ENCODE peak calls at places on chromosomes 2 and 18, in six cellular contexts. One of them, this sample, is unnamed.

GRCh38 chr2:37472959-37473358 is 128.5 kb downstream of the QPCT start:
- DNase-seq in uterus: no peak
- DNase-seq in neural progenitor cell: no peak
- DNase-seq in adrenal gland: no peak
- DNase-seq in pancreas: no peak
- DNase-seq in H9: no peak
- DNase-seq in this sample: peak; percentile 83

GRCh38 chr2:238314576-238314975 is 5.7 kb upstream of the TRAF3IP1 start:
- DNase-seq in adrenal gland: no peak
- DNase-seq in pancreas: no peak
- DNase-seq in H9: no peak
- DNase-seq in uterus: no peak
- DNase-seq in neural progenitor cell: no peak
- DNase-seq in this sample: no peak

GRCh38 chr2:207479198-207479785 is 50.5 kb upstream of the CREB1 start:
- DNase-seq in neural progenitor cell: no peak
- DNase-seq in uterus: no peak
- DNase-seq in H9: no peak
- DNase-seq in adrenal gland: no peak
- DNase-seq in pancreas: no peak
- DNase-seq in this sample: no peak

GRCh38 chr2:220310326-220310936 is 683.0 kb downstream of the SLC4A3 start:
- DNase-seq in uterus: no peak
- DNase-seq in H9: no peak
- DNase-seq in adrenal gland: no peak
- DNase-seq in pancreas: no peak
- DNase-seq in neural progenitor cell: no peak
- DNase-seq in this sample: no peak

GRCh38 chr2:237298323-237299118 is 115.4 kb downstream of the COL6A3 start:
- DNase-seq in H9: no peak
- DNase-seq in uterus: peak; percentile 85
- DNase-seq in adrenal gland: no peak
- DNase-seq in pancreas: no peak
- DNase-seq in neural progenitor cell: no peak
- DNase-seq in this sample: no peak

GRCh38 chr2:240423788-240424191 is 11.7 kb upstream of the GPC1 start:
- DNase-seq in uterus: no peak
- DNase-seq in neural progenitor cell: no peak
- DNase-seq in pancreas: peak; percentile 46
- DNase-seq in adrenal gland: peak; percentile 17
- DNase-seq in H9: peak; percentile 13
- DNase-seq in this sample: no peak

GRCh38 chr2:121210691-121211090 is 74.3 kb downstream of the TFCP2L1 start:
- DNase-seq in uterus: no peak
- DNase-seq in H9: no peak
- DNase-seq in adrenal gland: no peak
- DNase-seq in pancreas: peak; percentile 79
- DNase-seq in neural progenitor cell: no peak
- DNase-seq in this sample: no peak

GRCh38 chr2:39736593-39736992 is 42.5 kb downstream of the THUMPD2 start:
- DNase-seq in H9: no peak
- DNase-seq in neural progenitor cell: no peak
- DNase-seq in uterus: no peak
- DNase-seq in adrenal gland: no peak
- DNase-seq in pancreas: no peak
- DNase-seq in this sample: peak; percentile 84

GRCh38 chr2:73730810-73731209 is 6.3 kb downstream of the TPRKB start:
- DNase-seq in adrenal gland: no peak
- DNase-seq in uterus: peak; percentile 40
- DNase-seq in H9: no peak
- DNase-seq in neural progenitor cell: no peak
- DNase-seq in pancreas: no peak
- DNase-seq in this sample: no peak

GRCh38 chr18:478679-479078 is 21.8 kb downstream of the COLEC12 start:
- DNase-seq in pancreas: no peak
- DNase-seq in adrenal gland: no peak
- DNase-seq in H9: no peak
- DNase-seq in uterus: no peak
- DNase-seq in neural progenitor cell: no peak
- DNase-seq in this sample: no peak

GRCh38 chr2:189425676-189426075 is 15.6 kb upstream of the WDR75 start:
- DNase-seq in pancreas: no peak
- DNase-seq in neural progenitor cell: no peak
- DNase-seq in H9: no peak
- DNase-seq in uterus: no peak
- DNase-seq in adrenal gland: no peak
- DNase-seq in this sample: no peak

GRCh38 chr18:79949571-79950439 is 1.6 kb downstream of the SLC66A2 start:
- DNase-seq in uterus: no peak
- DNase-seq in pancreas: no peak
- DNase-seq in neural progenitor cell: no peak
- DNase-seq in adrenal gland: no peak
- DNase-seq in H9: peak; percentile 4
- DNase-seq in this sample: no peak

GRCh38 chr2:10359731-10360329 is 57.1 kb downstream of the HPCAL1 start:
- DNase-seq in neural progenitor cell: no peak
- DNase-seq in uterus: no peak
- DNase-seq in pancreas: no peak
- DNase-seq in adrenal gland: no peak
- DNase-seq in H9: no peak
- DNase-seq in this sample: no peak

GRCh38 chr2:10362096-10362897 is 59.6 kb downstream of the HPCAL1 start:
- DNase-seq in pancreas: no peak
- DNase-seq in adrenal gland: no peak
- DNase-seq in H9: no peak
- DNase-seq in neural progenitor cell: no peak
- DNase-seq in uterus: no peak
- DNase-seq in this sample: no peak

GRCh38 chr2:10362898-10363195 is 60.1 kb downstream of the HPCAL1 start:
- DNase-seq in uterus: no peak
- DNase-seq in pancreas: no peak
- DNase-seq in neural progenitor cell: no peak
- DNase-seq in H9: no peak
- DNase-seq in adrenal gland: no peak
- DNase-seq in this sample: no peak

GRCh38 chr2:10360460-10361219 is 57.9 kb downstream of the HPCAL1 start:
- DNase-seq in H9: no peak
- DNase-seq in uterus: no peak
- DNase-seq in neural progenitor cell: no peak
- DNase-seq in adrenal gland: no peak
- DNase-seq in pancreas: no peak
- DNase-seq in this sample: no peak

DNA sequence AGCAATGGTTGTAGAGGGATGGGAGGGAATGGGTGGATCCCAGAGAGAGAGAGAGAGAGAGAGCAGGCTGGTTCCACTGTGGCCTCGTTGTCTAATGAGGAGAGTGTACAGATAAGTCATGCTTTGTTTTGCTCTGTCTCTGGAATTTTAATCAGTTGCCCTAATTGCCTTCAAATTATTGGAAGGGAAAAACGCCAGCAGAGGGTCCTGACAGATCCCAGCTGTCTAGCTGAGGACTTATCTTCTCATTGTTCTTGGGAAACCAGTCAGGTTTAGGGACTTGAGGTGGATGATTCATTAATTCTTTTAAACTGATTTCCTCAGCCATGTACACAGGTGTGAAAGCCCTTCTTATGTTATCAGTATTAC is 58.5 kb downstream of the HPCAL1 start:
- DNase-seq in H9: no peak
- DNase-seq in adrenal gland: no peak
- DNase-seq in pancreas: no peak
- DNase-seq in uterus: no peak
- DNase-seq in neural progenitor cell: peak; percentile 52
- DNase-seq in this sample: no peak
- H3K4me1 ChIP-seq in H9: no peaks in the 10 kb centered on the region
- H3K4me1 ChIP-seq in adrenal gland: peaks cover 4% of the 10 kb centered on the region
- H3K4me1 ChIP-seq in pancreas: peaks cover 45% of the 10 kb centered on the region
- H3K4me1 ChIP-seq in uterus: peaks cover 5% of the 10 kb centered on the region
- H3K4me1 ChIP-seq in neural progenitor cell: peaks cover 14% of the 10 kb centered on the region
- H3K4me1 ChIP-seq in this sample: no peaks in the 10 kb centered on the region

GRCh38 chr2:46859482-46859881 is 56.1 kb downstream of the MCFD2 start:
- DNase-seq in uterus: no peak
- DNase-seq in H9: no peak
- DNase-seq in pancreas: no peak
- DNase-seq in adrenal gland: no peak
- DNase-seq in neural progenitor cell: no peak
- DNase-seq in this sample: no peak

GRCh38 chr2:46856336-46856735 is 59.3 kb downstream of the MCFD2 start:
- DNase-seq in neural progenitor cell: no peak
- DNase-seq in H9: no peak
- DNase-seq in uterus: no peak
- DNase-seq in adrenal gland: no peak
- DNase-seq in pancreas: no peak
- DNase-seq in this sample: no peak

GRCh38 chr2:46855805-46856204 is 59.8 kb downstream of the MCFD2 start:
- DNase-seq in H9: no peak
- DNase-seq in adrenal gland: no peak
- DNase-seq in pancreas: no peak
- DNase-seq in uterus: no peak
- DNase-seq in neural progenitor cell: no peak
- DNase-seq in this sample: no peak

GRCh38 chr2:46858697-46859080 is 56.9 kb downstream of the MCFD2 start:
- DNase-seq in uterus: peak; percentile 83
- DNase-seq in neural progenitor cell: no peak
- DNase-seq in pancreas: no peak
- DNase-seq in H9: no peak
- DNase-seq in adrenal gland: no peak
- DNase-seq in this sample: no peak

DNA sequence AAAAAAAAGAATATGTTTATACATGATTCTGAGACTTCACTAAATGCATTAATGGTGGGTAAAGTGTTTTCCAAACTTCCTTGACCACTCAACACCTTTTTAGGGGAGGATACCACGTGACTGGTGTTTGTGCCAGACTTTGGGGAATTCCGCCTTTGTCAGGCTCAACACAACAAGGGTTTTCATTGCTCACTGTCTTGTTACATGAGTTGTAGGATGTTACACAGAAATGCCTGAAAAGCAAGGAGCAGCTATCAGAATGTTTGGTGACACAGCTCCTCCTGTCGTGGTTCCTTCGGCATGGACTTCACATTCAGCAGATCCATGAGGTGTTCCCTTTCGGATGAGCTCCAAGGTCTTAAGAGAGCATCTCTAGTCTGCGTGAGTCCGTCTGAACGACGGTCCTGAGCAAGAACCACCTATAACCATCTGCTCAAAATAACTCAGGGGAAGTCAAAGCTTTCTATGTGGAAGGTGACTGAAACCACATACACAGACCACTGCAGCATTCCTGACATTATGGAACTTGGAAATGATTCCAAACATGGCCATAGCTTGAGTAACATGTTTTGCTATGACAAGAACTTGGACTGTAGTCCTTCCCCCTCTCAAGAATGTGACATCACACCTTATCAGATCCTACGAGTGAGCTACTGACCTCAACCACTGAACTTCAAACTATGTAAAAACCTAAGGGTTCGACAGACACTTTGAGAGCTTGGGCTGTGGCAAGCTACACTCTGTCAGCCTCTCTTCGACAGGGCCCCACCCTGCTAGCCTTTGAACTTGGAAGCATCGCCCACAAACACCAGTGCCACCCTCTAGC is 57.5 kb downstream of the MCFD2 start:
- DNase-seq in neural progenitor cell: no peak
- DNase-seq in H9: no peak
- DNase-seq in adrenal gland: no peak
- DNase-seq in uterus: no peak
- DNase-seq in pancreas: no peak
- DNase-seq in this sample: peak; percentile 81
- H3K4me1 ChIP-seq in neural progenitor cell: no peaks in the 10 kb centered on the region
- H3K4me1 ChIP-seq in H9: no peaks in the 10 kb centered on the region
- H3K4me1 ChIP-seq in adrenal gland: peaks cover 7% of the 10 kb centered on the region
- H3K4me1 ChIP-seq in uterus: peaks cover 21% of the 10 kb centered on the region
- H3K4me1 ChIP-seq in pancreas: peaks cover 3% of the 10 kb centered on the region
- H3K4me1 ChIP-seq in this sample: peaks cover 59% of the 10 kb centered on the region

GRCh38 chr2:20216130-20217025 is 8.6 kb downstream of the SDC1 start:
- DNase-seq in neural progenitor cell: no peak
- DNase-seq in pancreas: peak; percentile 44
- DNase-seq in adrenal gland: no peak
- DNase-seq in uterus: no peak
- DNase-seq in H9: no peak
- DNase-seq in this sample: no peak

GRCh38 chr2:20219763-20220380 is 5.1 kb downstream of the SDC1 start:
- DNase-seq in neural progenitor cell: no peak
- DNase-seq in pancreas: peak; percentile 34
- DNase-seq in H9: no peak
- DNase-seq in uterus: no peak
- DNase-seq in adrenal gland: no peak
- DNase-seq in this sample: no peak

GRCh38 chr2:20217041-20217970 is 7.6 kb downstream of the SDC1 start:
- DNase-seq in pancreas: peak; percentile 55
- DNase-seq in adrenal gland: peak; percentile 93
- DNase-seq in H9: no peak
- DNase-seq in uterus: no peak
- DNase-seq in neural progenitor cell: no peak
- DNase-seq in this sample: no peak

GRCh38 chr2:20221169-20221938 is 3.6 kb downstream of the SDC1 start:
- DNase-seq in neural progenitor cell: no peak
- DNase-seq in pancreas: no peak
- DNase-seq in adrenal gland: no peak
- DNase-seq in uterus: no peak
- DNase-seq in H9: no peak
- DNase-seq in this sample: peak; percentile 77

DNA sequence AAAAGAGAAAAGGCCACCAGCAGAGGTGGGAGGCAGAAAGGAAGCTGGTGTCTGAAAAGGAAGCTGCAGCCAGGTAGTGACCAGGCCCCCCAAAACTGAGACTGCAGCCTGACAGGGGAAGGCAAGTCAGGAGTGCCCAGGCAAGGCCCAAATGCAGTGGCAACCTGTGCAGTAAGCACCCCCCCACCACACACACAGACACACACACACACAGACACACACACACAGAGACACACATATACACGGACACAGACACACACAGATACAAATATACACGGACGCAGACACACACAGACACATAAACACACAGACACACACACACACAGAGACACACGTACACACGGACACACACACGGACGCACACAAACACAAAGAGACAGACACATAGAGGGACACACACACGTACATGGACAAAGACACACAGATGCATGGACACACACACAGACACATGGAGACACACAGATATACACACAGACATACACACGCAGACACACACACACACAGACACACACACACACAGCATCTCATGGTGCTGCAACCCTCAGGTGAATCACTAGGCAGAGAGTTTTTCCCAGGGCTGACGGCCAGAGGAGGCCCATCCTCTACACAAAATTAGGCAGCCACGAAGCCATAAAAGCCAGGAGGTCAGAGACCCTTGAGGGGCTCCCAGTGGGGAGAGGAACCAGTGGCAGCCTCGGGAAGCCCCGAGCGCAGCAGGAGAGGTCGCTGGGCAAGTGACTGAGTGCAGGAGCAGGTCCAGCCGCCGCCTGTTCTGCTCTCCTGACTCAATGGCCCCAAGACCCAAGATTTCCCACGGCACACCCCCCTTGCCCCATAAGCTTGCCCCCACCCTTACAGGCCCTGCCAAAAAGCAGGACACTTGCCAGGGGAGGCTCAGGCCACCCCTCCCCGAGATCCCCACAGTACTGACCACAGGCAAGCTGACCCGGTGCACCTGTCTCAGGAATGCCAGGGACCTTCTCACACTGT is 6.3 kb downstream of the SDC1 start:
- DNase-seq in neural progenitor cell: no peak
- DNase-seq in H9: no peak
- DNase-seq in adrenal gland: no peak
- DNase-seq in pancreas: peak; percentile 34
- DNase-seq in uterus: no peak
- DNase-seq in this sample: no peak
- H3K4me1 ChIP-seq in neural progenitor cell: peaks cover 37% of the 10 kb centered on the region
- H3K4me1 ChIP-seq in H9: peaks cover 9% of the 10 kb centered on the region
- H3K4me1 ChIP-seq in adrenal gland: peaks cover 20% of the 10 kb centered on the region
- H3K4me1 ChIP-seq in pancreas: no peaks in the 10 kb centered on the region
- H3K4me1 ChIP-seq in uterus: no peaks in the 10 kb centered on the region
- H3K4me1 ChIP-seq in this sample: peaks cover 37% of the 10 kb centered on the region

GRCh38 chr2:177251165-177251542 is 13.4 kb downstream of the NFE2L2 start:
- DNase-seq in adrenal gland: no peak
- DNase-seq in neural progenitor cell: no peak
- DNase-seq in H9: no peak
- DNase-seq in uterus: no peak
- DNase-seq in pancreas: no peak
- DNase-seq in this sample: no peak
- H3K4me1 ChIP-seq in adrenal gland: peaks cover 49% of the 10 kb centered on the region
- H3K4me1 ChIP-seq in neural progenitor cell: peaks cover 12% of the 10 kb centered on the region
- H3K4me1 ChIP-seq in H9: peaks cover 2% of the 10 kb centered on the region
- H3K4me1 ChIP-seq in uterus: peaks cover 25% of the 10 kb centered on the region
- H3K4me1 ChIP-seq in pancreas: peaks cover 70% of the 10 kb centered on the region
- H3K4me1 ChIP-seq in this sample: peaks cover 94% of the 10 kb centered on the region